ENCODE peak calls at places on chromosomes 12 and 14, in seven cellular contexts. Z is CD4-positive, alpha-beta T cell; A is ELF-1; F is endothelial cell; C is psoas muscle; D is activated naive CD4-positive, alpha-beta T cell treated with anti-CD3 and anti-CD28 coated beads, Interleukin-2, amount 50 U/mL, for 72 hours; R is DMS79 treated with DMSO at 0.1 percent for 48 hours. Q is an unnamed sample.

GRCh38 chr12:118065380-118065779 is 4.4 kb upstream of the WSB2 start:
- DNase-seq in Z (no peak), A (no peak), F (no peak), C (no peak), D (no peak), R (no peak), Q (no peak)

GRCh38 chr12:78343657-78344056 is 513.0 kb downstream of the NAV3 start:
- DNase-seq in Z (no peak), A (no peak), F (no peak), C (no peak), D (no peak), R (no peak), Q (no peak)

GRCh38 chr14:20820063-20820904 is 17.6 kb upstream of the RNASE1 start:
- DNase-seq in Z (no peak), A (peak; percentile 88), F (no peak), C (no peak), D (no peak), R (no peak), Q (no peak)

GRCh38 chr12:538731-539539 is 79.2 kb downstream of the B4GALNT3 start:
- DNase-seq in Z (no peak), A (no peak), F (no peak), C (peak; percentile 68), D (no peak), R (peak; percentile 82), Q (peak; percentile 78)

GRCh38 chr14:74593241-74593985 is 18.6 kb downstream of the LTBP2 start:
- DNase-seq in Z (no peak), A (no peak), F (no peak), C (peak; percentile 26), D (no peak), R (no peak), Q (no peak)

GRCh38 chr12:227923-228845 is 14.2 kb upstream of the SLC6A12 start:
- DNase-seq in Z (no peak), A (no peak), F (no peak), C (no peak), D (peak; percentile 14), R (no peak), Q (no peak)

GRCh38 chr12:12016284-12017100 is 54.2 kb upstream of the BCL2L14 start:
- DNase-seq in Z (no peak), A (no peak), F (no peak), C (no peak), D (no peak), R (no peak), Q (no peak)

GRCh38 chr12:54360717-54361456 is 3.4 kb downstream of the GPR84 start:
- DNase-seq in Z (peak; percentile 36), A (peak; percentile 90), F (peak; percentile 83), C (peak; percentile 85), D (no peak), R (peak; percentile 7), Q (peak; percentile 89)

GRCh38 chr12:321606-322326 is 59.1 kb upstream of the SLC6A13 start:
- DNase-seq in Z (no peak), A (no peak), F (no peak), C (no peak), D (no peak), R (peak; percentile 22), Q (no peak)

Q was measured in adrenal gland.